ENCODE peak calls at places on chromosome 1, in five cellular contexts. O, X, V, E and T are unnamed samples.

GRCh38 chr1:204323887-204324286 is 35.8 kb downstream of the PLEKHA6 start:
- DNase-seq in E (no peak), V (no peak), X (no peak), O (no peak), T (no peak)

GRCh38 chr1:171683826-171684225 is 31.3 kb upstream of the MYOC start:
- DNase-seq in V (no peak), E (no peak), X (no peak), O (no peak), T (no peak)

GRCh38 chr1:18557621-18558465 is 72.8 kb upstream of the PAX7 start:
- DNase-seq in O (no peak), E (no peak), X (no peak), V (no peak), T (peak; percentile 56)

GRCh38 chr1:53653200-53653575 is 85.8 kb downstream of the GLIS1 start:
- DNase-seq in E (no peak), O (no peak), V (no peak), X (peak; percentile 5), T (no peak)

GRCh38 chr1:151009206-151009587 is 948 bp downstream of the PRUNE1 start:
- DNase-seq in E (no peak), V (no peak), O (no peak), X (no peak), T (no peak)

GRCh38 chr1:16075337-16076002 is 2.0 kb upstream of the FAM131C start:
- DNase-seq in O (no peak), E (no peak), V (no peak), X (peak; percentile 86), T (no peak)

GRCh38 chr1:219582310-219582709 is 30.6 kb downstream of the ZC3H11B start:
- DNase-seq in E (no peak), X (no peak), V (peak; percentile 24), O (peak; percentile 48), T (no peak)

GRCh38 chr1:226679853-226680516 is 59.1 kb downstream of the ITPKB start:
- DNase-seq in X (peak; percentile 92), V (peak; percentile 83), O (peak; percentile 49), E (peak; percentile 67), T (peak; percentile 90)

GRCh38 chr1:109763646-109764415 is at the start of gene EPS8L3:
- DNase-seq in E (no peak), O (no peak), V (no peak), X (no peak), T (no peak)

GRCh38 chr1:185570962-185571361 is 163.2 kb upstream of the HMCN1 start:
- DNase-seq in V (no peak), E (no peak), X (no peak), O (no peak), T (no peak)